ENCODE peak calls at places on chromosome 11, in five cellular contexts. J is mesenchymal stem cell, V is H1, P is trophoblast cell, N is IMR-90. Q is an unnamed sample.
A peak's percentile ranks its signal among the peaks of the same experiment; 100 is the strongest.

GRCh38 chr11:97110376-97110775 is 720.6 kb downstream of the JRKL start:
- DNase-seq in V (no peak), P (peak; percentile 7), N (no peak), J (no peak), Q (no peak)

GRCh38 chr11:76962583-76963416 is 71.4 kb upstream of the B3GNT6 start:
- DNase-seq in N (no peak), V (no peak), J (peak; percentile 9), P (no peak), Q (no peak)

GRCh38 chr11:119028346-119029068 is 2.2 kb downstream of the SLC37A4 start:
- DNase-seq in J (no peak), V (no peak), N (no peak), P (no peak), Q (no peak)

GRCh38 chr11:111623527-111624030 is 21.3 kb downstream of the SIK2 start:
- DNase-seq in P (no peak), J (no peak), V (no peak), N (no peak), Q (no peak)

GRCh38 chr11:94909371-94909820 is 64.0 kb downstream of the CWC15 start:
- DNase-seq in P (no peak), V (no peak), N (peak; percentile 81), J (peak; percentile 89), Q (no peak)

GRCh38 chr11:19511413-19512183 is 201.0 kb upstream of the NAV2 start:
- DNase-seq in P (no peak), J (peak; percentile 52), N (no peak), V (no peak), Q (no peak)

GRCh38 chr11:75868990-75869389 is 54.0 kb downstream of the UVRAG start:
- DNase-seq in J (no peak), V (no peak), N (no peak), P (no peak), Q (no peak)

GRCh38 chr11:27997344-27997743 is 110.6 kb downstream of the KIF18A start:
- DNase-seq in N (peak; percentile 4), V (no peak), J (no peak), P (no peak), Q (no peak)

GRCh38 chr11:19013181-19013857 is 47.2 kb downstream of the MRGPRX2 start:
- DNase-seq in V (peak; percentile 59), P (no peak), N (no peak), J (no peak), Q (no peak)

GRCh38 chr11:116731097-116731761 is 41.6 kb downstream of the BUD13 start:
- DNase-seq in J (peak; percentile 3), V (peak; percentile 77), P (no peak), N (peak; percentile 10), Q (peak; percentile 56)

GRCh38 chr11:92554662-92555061 is 330.0 kb downstream of the FAT3 start:
- DNase-seq in N (no peak), P (no peak), V (no peak), J (no peak), Q (no peak)

GRCh38 chr11:131042041-131042390 is 125.7 kb upstream of the SNX19 start:
- DNase-seq in J (no peak), V (no peak), N (no peak), P (no peak), Q (no peak)

GRCh38 chr11:102831709-102832492 is 11.5 kb downstream of the MMP3 start:
- DNase-seq in J (no peak), N (no peak), V (no peak), P (no peak), Q (no peak)

GRCh38 chr11:35943761-35944502 is at the start of gene LDLRAD3:
- DNase-seq in J (peak; percentile 86), N (peak; percentile 82), P (peak; percentile 70), V (peak; percentile 84), Q (peak; percentile 83)

GRCh38 chr11:10038916-10039315 is 255.1 kb downstream of the SBF2 start:
- DNase-seq in V (no peak), N (peak; percentile 39), P (no peak), J (peak; percentile 13), Q (no peak)

GRCh38 chr11:73969991-73970800 is 12.4 kb downstream of the UCP2 start:
- DNase-seq in J (no peak), N (no peak), V (no peak), P (no peak), Q (no peak)

GRCh38 chr11:94536386-94536785 is 7.3 kb upstream of the FUT4 start:
- DNase-seq in P (no peak), N (no peak), V (no peak), J (no peak), Q (no peak)

GRCh38 chr11:1310315-1310687 is 869 bp upstream of the TOLLIP start:
- DNase-seq in N (no peak), V (no peak), P (no peak), J (no peak), Q (no peak)

GRCh38 chr11:2590951-2591754 is 108.6 kb downstream of the KCNQ1OT1 start:
- DNase-seq in P (no peak), V (no peak), J (no peak), N (no peak), Q (no peak)

GRCh38 chr11:1171223-1171984 is 13.7 kb downstream of the MUC5AC start:
- DNase-seq in N (no peak), V (no peak), P (no peak), J (no peak), Q (no peak)

GRCh38 chr11:108511851-108512474 is 13.8 kb upstream of the POGLUT3 start:
- DNase-seq in V (no peak), J (peak; percentile 63), N (peak; percentile 70), P (peak; percentile 81), Q (no peak)

GRCh38 chr11:369336-370018 is at the start of gene B4GALNT4:
- DNase-seq in V (no peak), P (no peak), N (peak; percentile 23), J (peak; percentile 59), Q (no peak)

GRCh38 chr11:125091247-125091876 is 20.1 kb downstream of the TMEM218 start:
- DNase-seq in N (peak; percentile 77), J (peak; percentile 81), V (no peak), P (peak; percentile 33), Q (peak; percentile 71)

GRCh38 chr11:80156062-80156461 is 715.2 kb upstream of the TENM4 start:
- DNase-seq in P (no peak), N (no peak), J (no peak), V (no peak), Q (no peak)

GRCh38 chr11:67996622-67997459 is 7.1 kb downstream of the UNC93B1 start:
- DNase-seq in P (peak; percentile 65), J (peak; percentile 57), V (peak; percentile 99), N (no peak), Q (peak; percentile 71)

DNA sequence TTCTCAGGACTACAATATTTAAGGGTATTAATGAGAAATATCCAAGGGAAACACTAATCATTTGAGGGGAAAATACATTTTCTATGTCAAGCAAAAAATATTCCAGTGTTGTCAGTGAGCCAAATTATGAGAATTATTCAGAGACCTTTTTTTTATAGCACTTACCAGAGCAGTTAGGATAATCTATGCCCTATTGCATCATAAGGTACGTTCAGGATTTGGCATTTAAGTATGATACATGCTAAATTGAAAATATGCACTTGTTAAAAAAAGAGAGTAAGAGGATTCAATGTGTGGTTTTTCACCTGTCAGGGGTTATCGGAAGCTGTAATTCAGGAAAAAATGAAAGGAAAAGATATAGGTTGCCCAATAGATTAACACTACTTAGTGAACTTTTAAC is 17.2 kb upstream of the MPPED2 start:
- DNase-seq in N (no peak), J (no peak), V (no peak), P (no peak), Q (no peak)
- H3K4me3 ChIP-seq in N (no peak overlapping the region), J (no peak overlapping the region), V (no peak overlapping the region), P (no peak overlapping the region), Q (no peak overlapping the region)

DNA sequence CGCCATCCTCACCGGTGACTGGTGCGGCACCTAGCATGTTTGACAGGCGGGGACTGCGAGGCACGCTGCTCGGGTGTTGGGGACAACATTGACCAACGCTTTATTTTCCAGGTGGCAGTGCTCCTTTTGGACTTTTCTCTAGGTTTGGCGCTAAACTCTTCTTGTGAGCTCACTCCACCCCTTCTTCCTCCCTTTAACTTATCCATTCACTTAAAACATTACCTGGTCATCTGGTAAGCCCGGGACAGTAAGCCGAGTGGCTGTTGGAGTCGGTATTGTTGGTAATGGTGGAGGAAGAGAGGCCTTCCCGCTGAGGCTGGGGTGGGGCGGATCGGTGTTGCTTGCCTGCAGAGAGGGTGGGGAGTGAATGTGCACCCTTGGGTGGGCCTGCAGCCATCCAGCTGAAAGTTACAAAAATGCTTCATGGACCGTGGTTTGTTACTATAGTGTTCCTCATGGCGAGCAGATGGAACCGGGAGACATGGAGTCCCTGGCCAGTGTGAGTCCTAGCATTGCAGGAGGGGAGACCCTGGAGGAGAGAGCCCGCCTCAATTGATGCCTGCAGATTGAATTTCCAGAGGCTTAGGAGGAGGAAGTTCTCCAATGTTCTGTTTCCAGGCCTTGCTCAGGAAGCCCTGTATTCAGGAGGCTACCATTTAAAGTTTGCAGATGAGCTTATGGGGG is 1.1 kb downstream of the NEAT1 start:
- DNase-seq in J (no peak), V (no peak), P (no peak), N (peak; percentile 32), Q (no peak)
- H3K14ac ChIP-seq in J (no peak overlapping the region), V (no peak overlapping the region), P (peak overlapping the region; percentile 97), N (peak overlapping the region; percentile 95), Q (peak overlapping the region; percentile 2)

DNA sequence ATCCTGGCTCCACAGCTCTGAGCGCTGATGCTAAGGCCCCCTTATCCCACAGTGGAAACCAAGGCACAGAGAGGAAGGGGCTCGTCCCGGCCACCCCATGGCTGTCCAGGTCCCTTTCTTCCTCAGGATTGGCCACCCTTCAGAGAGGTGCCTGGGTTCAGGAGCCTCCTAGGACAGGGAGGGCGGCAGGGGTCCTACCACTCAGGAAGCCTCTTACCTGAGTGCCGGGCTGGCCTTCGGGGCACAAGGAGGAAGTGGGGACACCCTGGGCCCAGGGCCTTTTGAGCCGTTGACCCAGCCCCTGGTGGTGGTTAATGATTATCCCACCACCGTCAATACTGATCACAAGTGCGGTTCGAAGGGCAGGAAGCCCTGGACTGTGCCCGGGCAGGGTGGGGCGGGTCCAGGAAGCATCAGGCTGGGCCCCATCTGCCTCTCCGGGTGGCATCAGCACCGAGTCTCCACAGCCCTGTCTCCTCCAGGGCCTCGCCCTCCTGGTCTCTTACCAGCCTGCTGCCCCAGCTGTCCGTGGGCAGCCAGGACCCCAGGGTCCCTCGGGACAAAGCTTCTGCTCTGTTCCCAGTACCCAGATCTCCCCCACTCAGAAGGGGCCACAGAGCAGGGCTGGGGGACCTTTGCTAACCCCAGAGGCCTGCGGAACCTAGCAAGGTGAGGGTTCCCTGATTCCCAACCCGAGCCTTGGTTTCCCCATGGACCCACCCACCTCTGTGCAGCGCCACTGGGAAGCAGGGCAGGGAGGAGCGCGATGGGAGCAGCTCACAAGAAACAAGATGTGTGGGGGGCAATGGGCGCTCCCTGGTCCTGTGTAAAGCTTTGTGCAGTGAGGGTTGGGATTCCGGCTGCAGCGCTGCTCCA is 15.0 kb upstream of the EHD1 start:
- DNase-seq in V (no peak), J (no peak), N (no peak), P (no peak), Q (no peak)
- H3K4me3 ChIP-seq in V (no peak overlapping the region), J (no peak overlapping the region), N (no peak overlapping the region), P (no peak overlapping the region), Q (no peak overlapping the region)

GRCh38 chr11:69639843-69640242 is 1.1 kb upstream of the CCND1 start:
- DNase-seq in J (no peak), P (no peak), V (no peak), N (no peak), Q (no peak)
- H3K14ac ChIP-seq in J (no peak overlapping the region), P (no peak overlapping the region), V (no peak overlapping the region), N (peak overlapping the region; percentile 99), Q (no peak overlapping the region)